ENCODE peak calls at places on chromosomes 12 and 14, in six cellular contexts. I is WTC11, J is SK-N-SH, F is NCI-H1092 treated with DMSO at 0.1 percent for 48 hours, X is foreskin melanocyte, L is mesenchymal stem cell. T is an unnamed sample.

GRCh38 chr12:105414088-105414487 is 83.6 kb downstream of the C12orf75 start:
- DNase-seq in I (no peak), F (no peak), L (no peak), X (no peak), J (no peak), T (no peak)

GRCh38 chr12:52828156-52829090 is 5.7 kb downstream of the KRT79 start:
- DNase-seq in L (no peak), J (no peak), I (no peak), F (no peak), X (peak; percentile 91), T (no peak)

GRCh38 chr12:25052191-25053020 is 103.5 kb upstream of the BCAT1 start:
- DNase-seq in X (no peak), L (no peak), I (no peak), F (no peak), J (no peak), T (peak; percentile 70)

GRCh38 chr14:64649383-64649998 is 54.7 kb upstream of the PLEKHG3 start:
- DNase-seq in F (no peak), I (no peak), X (no peak), J (no peak), L (peak; percentile 77), T (no peak)

GRCh38 chr14:29601559-29602109 is 326.0 kb downstream of the PRKD1 start:
- DNase-seq in I (no peak), J (no peak), F (no peak), X (peak; percentile 11), L (peak; percentile 8), T (no peak)

GRCh38 chr12:109775172-109775881 is 57.9 kb downstream of the TRPV4 start:
- DNase-seq in X (peak; percentile 41), L (peak; percentile 69), I (peak; percentile 87), F (peak; percentile 15), J (peak; percentile 76), T (peak; percentile 68)

GRCh38 chr12:9699269-9699897 is 29.9 kb downstream of the CLEC2D start:
- DNase-seq in L (no peak), I (no peak), F (no peak), X (no peak), J (no peak), T (no peak)

GRCh38 chr14:52351191-52351560 is 37.1 kb downstream of the PTGER2 start:
- DNase-seq in F (no peak), X (no peak), J (no peak), I (no peak), L (peak; percentile 73), T (no peak)

GRCh38 chr12:92123780-92124707 is 21.6 kb downstream of the BTG1 start:
- DNase-seq in I (no peak), F (no peak), X (no peak), J (no peak), L (no peak), T (no peak)

GRCh38 chr12:113676117-113676516 is 204.4 kb upstream of the LHX5 start:
- DNase-seq in F (no peak), I (no peak), J (no peak), L (no peak), X (no peak), T (no peak)

GRCh38 chr12:95789126-95790024 is 1.2 kb downstream of the NTN4 start:
- DNase-seq in J (peak; percentile 54), I (peak; percentile 51), F (peak; percentile 60), X (no peak), L (peak; percentile 15), T (no peak)

GRCh38 chr12:25699454-25699853 is 146.4 kb upstream of the LMNTD1 start:
- DNase-seq in I (no peak), L (peak; percentile 31), X (peak; percentile 27), J (no peak), F (no peak), T (no peak)

GRCh38 chr14:101972126-101972785 is 7.9 kb downstream of the DYNC1H1 start:
- DNase-seq in F (no peak), L (peak; percentile 98), I (no peak), X (peak; percentile 79), J (peak; percentile 37), T (no peak)

GRCh38 chr12:92827836-92828431 is 101.2 kb downstream of the EEA1 start:
- DNase-seq in X (peak; percentile 49), I (peak; percentile 26), L (peak; percentile 67), F (no peak), J (peak; percentile 47), T (peak; percentile 60)

GRCh38 chr12:75322464-75322863 is 7.7 kb downstream of the CAPS2 start:
- DNase-seq in I (no peak), L (peak; percentile 69), F (no peak), J (no peak), X (no peak), T (no peak)

GRCh38 chr14:78005325-78005724 is 164.8 kb upstream of the NRXN3 start:
- DNase-seq in L (no peak), F (no peak), X (peak; percentile 75), I (no peak), J (no peak), T (no peak)

GRCh38 chr12:102970780-102971179 is 13.3 kb downstream of the ASCL1 start:
- DNase-seq in X (no peak), J (no peak), L (no peak), I (no peak), F (peak; percentile 45), T (no peak)

GRCh38 chr12:80794506-80794905 is 77.8 kb downstream of the MYF5 start:
- DNase-seq in F (no peak), L (no peak), I (no peak), X (no peak), J (no peak), T (no peak)

GRCh38 chr12:24268663-24269186 is 319.3 kb upstream of the SOX5 start:
- DNase-seq in I (no peak), X (no peak), F (no peak), J (no peak), L (no peak), T (no peak)

GRCh38 chr12:44873898-44874297 is 2.2 kb downstream of the NELL2 start:
- DNase-seq in I (no peak), X (no peak), F (peak; percentile 74), L (peak; percentile 12), J (peak; percentile 20), T (no peak)

GRCh38 chr12:53050426-53051057 is 677 bp downstream of the TNS2 start:
- DNase-seq in J (no peak), I (no peak), L (no peak), F (no peak), X (no peak), T (no peak)

GRCh38 chr14:100688598-100689499 is 37.8 kb upstream of the DLK1 start:
- DNase-seq in F (no peak), I (no peak), J (no peak), X (no peak), L (peak; percentile 82), T (no peak)

GRCh38 chr14:95291859-95292542 is 27.7 kb downstream of the CLMN start:
- DNase-seq in L (peak; percentile 43), X (no peak), J (peak; percentile 48), F (no peak), I (no peak), T (no peak)

GRCh38 chr14:81164167-81164774 is 56.5 kb downstream of the GTF2A1 start:
- DNase-seq in I (peak; percentile 84), X (peak; percentile 66), F (peak; percentile 78), J (peak; percentile 46), L (peak; percentile 58), T (peak; percentile 78)

GRCh38 chr14:65926935-65927700 is 514.6 kb downstream of the FUT8 start:
- DNase-seq in X (no peak), J (no peak), L (no peak), I (no peak), F (no peak), T (peak; percentile 41)

T was measured in DND-41.